ENCODE peak calls at places on chromosome 15, in eight cellular contexts. O is adrenal gland; T is stimulated activated CD8-positive, alpha-beta memory T cell treated with anti-CD3 and anti-CD28 coated beads, Interleukin-4, amount 100 ng/mL, for 24 hours; A is DMS153; R is NCI-H1694; B is NCI-H524; V is SJSA1; U is HT1080. H is an unnamed sample.

GRCh38 chr15:39682366-39682765 is 100.3 kb downstream of the FSIP1 start:
- DNase-seq in O (no peak), V (peak; percentile 46), B (no peak), R (no peak), U (no peak), T (no peak), A (no peak), H (no peak)

GRCh38 chr15:57878573-57878972 is 172.1 kb downstream of the POLR2M start:
- DNase-seq in A (no peak), B (no peak), U (peak; percentile 61), O (no peak), V (peak; percentile 36), R (no peak), T (no peak), H (no peak)

GRCh38 chr15:29713784-29714183 is 108.5 kb downstream of the TJP1 start:
- DNase-seq in U (no peak), A (no peak), T (no peak), B (no peak), V (no peak), O (no peak), R (no peak), H (no peak)

GRCh38 chr15:89363770-89364169 is 29.1 kb upstream of the POLG start:
- DNase-seq in U (no peak), O (no peak), A (no peak), T (no peak), B (no peak), R (no peak), V (no peak), H (no peak)

GRCh38 chr15:93035953-93036810 is 52.8 kb downstream of the RGMA start:
- DNase-seq in B (peak; percentile 79), O (peak; percentile 45), U (no peak), R (peak; percentile 11), A (no peak), T (peak; percentile 19), V (no peak), H (no peak)

GRCh38 chr15:90362936-90363212 is 10.8 kb downstream of the ZNF774 start:
- DNase-seq in R (no peak), T (no peak), V (no peak), O (peak; percentile 63), U (peak; percentile 86), A (no peak), B (no peak), H (no peak)

GRCh38 chr15:88609344-88609743 is 11.8 kb upstream of the AEN start:
- DNase-seq in T (no peak), V (no peak), U (no peak), O (no peak), B (peak; percentile 29), R (no peak), A (no peak), H (no peak)

GRCh38 chr15:31483924-31484368 is 157.3 kb downstream of the KLF13 start:
- DNase-seq in B (no peak), A (no peak), V (no peak), O (peak; percentile 13), U (no peak), R (no peak), T (no peak), H (no peak)

GRCh38 chr15:57235865-57236264 is 140.4 kb upstream of the CGNL1 start:
- DNase-seq in B (peak; percentile 98), T (no peak), V (peak; percentile 80), R (peak; percentile 87), A (no peak), U (peak; percentile 60), O (no peak), H (no peak)

GRCh38 chr15:88241461-88241860 is 15.1 kb downstream of the NTRK3 start:
- DNase-seq in U (no peak), B (no peak), R (no peak), V (no peak), A (no peak), T (no peak), O (no peak), H (no peak)

GRCh38 chr15:25731411-25731810 is 131.7 kb downstream of the ATP10A start:
- DNase-seq in R (no peak), T (no peak), U (no peak), V (no peak), A (no peak), B (no peak), O (no peak), H (no peak)

GRCh38 chr15:77002436-77002835 is 7.5 kb downstream of the PSTPIP1 start:
- DNase-seq in O (no peak), R (no peak), T (no peak), V (no peak), U (no peak), A (no peak), B (no peak), H (no peak)

GRCh38 chr15:62895905-62896316 is 146.6 kb upstream of the TPM1 start:
- DNase-seq in U (peak; percentile 77), B (no peak), R (no peak), T (no peak), O (no peak), V (peak; percentile 93), A (no peak), H (no peak)

GRCh38 chr15:71344316-71344715 is 229.0 kb downstream of the THSD4 start:
- DNase-seq in B (peak; percentile 13), T (no peak), R (peak; percentile 9), A (no peak), O (no peak), V (no peak), U (no peak), H (peak; percentile 5)

GRCh38 chr15:70617911-70618287 is 145.5 kb downstream of the UACA start:
- DNase-seq in R (no peak), O (no peak), T (no peak), U (no peak), V (no peak), A (no peak), B (no peak), H (no peak)

GRCh38 chr15:33200444-33200843 is 5.9 kb upstream of the FMN1 start:
- DNase-seq in R (no peak), A (no peak), O (no peak), B (no peak), V (no peak), U (no peak), T (no peak), H (no peak)

GRCh38 chr15:60534051-60534450 is 55.1 kb upstream of the ICE2 start:
- DNase-seq in T (no peak), U (no peak), R (no peak), O (no peak), V (no peak), A (no peak), B (no peak), H (no peak)

GRCh38 chr15:78206326-78207109 is 27.8 kb downstream of the ACSBG1 start:
- DNase-seq in A (no peak), U (no peak), O (peak; percentile 17), R (no peak), B (peak; percentile 13), V (peak; percentile 15), T (no peak), H (no peak)

GRCh38 chr15:90261811-90262210 is 3.7 kb upstream of the NGRN start:
- DNase-seq in U (peak; percentile 90), T (no peak), A (no peak), O (no peak), V (no peak), R (no peak), B (no peak), H (no peak)

GRCh38 chr15:76200083-76200465 is 111.2 kb downstream of the ETFA start:
- DNase-seq in O (no peak), V (no peak), T (no peak), B (no peak), R (no peak), U (no peak), A (no peak), H (no peak)

GRCh38 chr15:37106490-37107001 is 6.2 kb upstream of the MEIS2 start:
- DNase-seq in U (no peak), V (no peak), B (peak; percentile 46), T (no peak), R (no peak), A (no peak), O (peak; percentile 67), H (no peak)

GRCh38 chr15:67902579-67902979 is 62.7 kb upstream of the RNU6-1 start:
- DNase-seq in B (peak; percentile 62), T (no peak), A (no peak), V (no peak), U (no peak), R (no peak), O (no peak), H (no peak)

GRCh38 chr15:55279746-55280351 is 9.8 kb downstream of the RAB27A start:
- DNase-seq in T (no peak), U (peak; percentile 95), O (peak; percentile 78), A (no peak), B (no peak), R (no peak), V (peak; percentile 61), H (no peak)

GRCh38 chr15:65326109-65326508 is 21.6 kb downstream of the RNU5B-1 start:
- DNase-seq in T (no peak), B (no peak), A (peak; percentile 25), O (peak; percentile 41), R (no peak), U (no peak), V (no peak), H (peak; percentile 42)

H was measured in NCI-H2029.